ENCODE peak calls at places on chromosomes 7 and 10, in six cellular contexts. One of them, this sample, is unnamed.
A peak's percentile ranks its signal among the peaks of the same experiment; 100 is the strongest.

GRCh38 chr10:68088744-68089143 is 13.7 kb upstream of the HERC4 start:
- DNase-seq in stimulated activated CD4-positive, alpha-beta T cell treated with anti-CD3 and anti-CD28 coated beads, Interleukin-4, amount 100 ng/mL, for 48 hours: no peak
- DNase-seq in psoas muscle: no peak
- DNase-seq in iPS DF 6.9: no peak
- DNase-seq in GM10248: peak; percentile 17
- DNase-seq in non-pigmented ciliary epithelial cell: no peak
- DNase-seq in this sample: no peak

GRCh38 chr10:69425513-69426298 is 9.0 kb upstream of the TACR2 start:
- DNase-seq in iPS DF 6.9: no peak
- DNase-seq in non-pigmented ciliary epithelial cell: no peak
- DNase-seq in stimulated activated CD4-positive, alpha-beta T cell treated with anti-CD3 and anti-CD28 coated beads, Interleukin-4, amount 100 ng/mL, for 48 hours: no peak
- DNase-seq in GM10248: no peak
- DNase-seq in psoas muscle: no peak
- DNase-seq in this sample: no peak

GRCh38 chr10:73251683-73252444 is 580 bp downstream of the MRPS16 start:
- DNase-seq in iPS DF 6.9: no peak
- DNase-seq in non-pigmented ciliary epithelial cell: no peak
- DNase-seq in psoas muscle: no peak
- DNase-seq in GM10248: no peak
- DNase-seq in stimulated activated CD4-positive, alpha-beta T cell treated with anti-CD3 and anti-CD28 coated beads, Interleukin-4, amount 100 ng/mL, for 48 hours: no peak
- DNase-seq in this sample: no peak

GRCh38 chr10:33155720-33156638 is 178.5 kb downstream of the NRP1 start:
- DNase-seq in psoas muscle: no peak
- DNase-seq in iPS DF 6.9: no peak
- DNase-seq in non-pigmented ciliary epithelial cell: no peak
- DNase-seq in stimulated activated CD4-positive, alpha-beta T cell treated with anti-CD3 and anti-CD28 coated beads, Interleukin-4, amount 100 ng/mL, for 48 hours: no peak
- DNase-seq in GM10248: peak; percentile 36
- DNase-seq in this sample: no peak

GRCh38 chr10:126235091-126235978 is 152.9 kb downstream of the ADAM12 start:
- DNase-seq in iPS DF 6.9: no peak
- DNase-seq in stimulated activated CD4-positive, alpha-beta T cell treated with anti-CD3 and anti-CD28 coated beads, Interleukin-4, amount 100 ng/mL, for 48 hours: no peak
- DNase-seq in non-pigmented ciliary epithelial cell: no peak
- DNase-seq in GM10248: no peak
- DNase-seq in psoas muscle: no peak
- DNase-seq in this sample: no peak

GRCh38 chr10:43166207-43166878 is 28.1 kb downstream of the CSGALNACT2 start:
- DNase-seq in GM10248: no peak
- DNase-seq in non-pigmented ciliary epithelial cell: no peak
- DNase-seq in psoas muscle: no peak
- DNase-seq in iPS DF 6.9: no peak
- DNase-seq in stimulated activated CD4-positive, alpha-beta T cell treated with anti-CD3 and anti-CD28 coated beads, Interleukin-4, amount 100 ng/mL, for 48 hours: no peak
- DNase-seq in this sample: no peak

GRCh38 chr10:48778193-48778857 is 93.7 kb downstream of the WDFY4 start:
- DNase-seq in psoas muscle: no peak
- DNase-seq in iPS DF 6.9: no peak
- DNase-seq in stimulated activated CD4-positive, alpha-beta T cell treated with anti-CD3 and anti-CD28 coated beads, Interleukin-4, amount 100 ng/mL, for 48 hours: no peak
- DNase-seq in GM10248: no peak
- DNase-seq in non-pigmented ciliary epithelial cell: no peak
- DNase-seq in this sample: no peak

GRCh38 chr10:117420768-117421167 is 45.5 kb upstream of the PDZD8 start:
- DNase-seq in stimulated activated CD4-positive, alpha-beta T cell treated with anti-CD3 and anti-CD28 coated beads, Interleukin-4, amount 100 ng/mL, for 48 hours: no peak
- DNase-seq in psoas muscle: no peak
- DNase-seq in non-pigmented ciliary epithelial cell: no peak
- DNase-seq in iPS DF 6.9: no peak
- DNase-seq in GM10248: no peak
- DNase-seq in this sample: no peak

GRCh38 chr10:24519950-24520349 is 203.7 kb downstream of the ARHGAP21 start:
- DNase-seq in iPS DF 6.9: no peak
- DNase-seq in stimulated activated CD4-positive, alpha-beta T cell treated with anti-CD3 and anti-CD28 coated beads, Interleukin-4, amount 100 ng/mL, for 48 hours: no peak
- DNase-seq in non-pigmented ciliary epithelial cell: no peak
- DNase-seq in psoas muscle: no peak
- DNase-seq in GM10248: peak; percentile 47
- DNase-seq in this sample: no peak

GRCh38 chr7:55469271-55469681 is 103.0 kb downstream of the VOPP1 start:
- DNase-seq in stimulated activated CD4-positive, alpha-beta T cell treated with anti-CD3 and anti-CD28 coated beads, Interleukin-4, amount 100 ng/mL, for 48 hours: no peak
- DNase-seq in iPS DF 6.9: no peak
- DNase-seq in GM10248: no peak
- DNase-seq in psoas muscle: no peak
- DNase-seq in non-pigmented ciliary epithelial cell: no peak
- DNase-seq in this sample: no peak

GRCh38 chr7:128153436-128153835 is 87.6 kb upstream of the LEP start:
- DNase-seq in iPS DF 6.9: no peak
- DNase-seq in stimulated activated CD4-positive, alpha-beta T cell treated with anti-CD3 and anti-CD28 coated beads, Interleukin-4, amount 100 ng/mL, for 48 hours: no peak
- DNase-seq in psoas muscle: no peak
- DNase-seq in GM10248: no peak
- DNase-seq in non-pigmented ciliary epithelial cell: no peak
- DNase-seq in this sample: no peak

GRCh38 chr7:14639329-14639728 is 263.2 kb downstream of the DGKB start:
- DNase-seq in non-pigmented ciliary epithelial cell: no peak
- DNase-seq in stimulated activated CD4-positive, alpha-beta T cell treated with anti-CD3 and anti-CD28 coated beads, Interleukin-4, amount 100 ng/mL, for 48 hours: no peak
- DNase-seq in iPS DF 6.9: no peak
- DNase-seq in GM10248: no peak
- DNase-seq in psoas muscle: no peak
- DNase-seq in this sample: no peak

GRCh38 chr10:33134011-33134751 is 176.2 kb upstream of the ITGB1 start:
- DNase-seq in psoas muscle: no peak
- DNase-seq in iPS DF 6.9: no peak
- DNase-seq in non-pigmented ciliary epithelial cell: no peak
- DNase-seq in GM10248: no peak
- DNase-seq in stimulated activated CD4-positive, alpha-beta T cell treated with anti-CD3 and anti-CD28 coated beads, Interleukin-4, amount 100 ng/mL, for 48 hours: peak; percentile 67
- DNase-seq in this sample: no peak

GRCh38 chr7:87216701-87217508 is 2.6 kb downstream of the TMEM243 start:
- DNase-seq in non-pigmented ciliary epithelial cell: no peak
- DNase-seq in GM10248: peak; percentile 58
- DNase-seq in psoas muscle: no peak
- DNase-seq in stimulated activated CD4-positive, alpha-beta T cell treated with anti-CD3 and anti-CD28 coated beads, Interleukin-4, amount 100 ng/mL, for 48 hours: peak; percentile 37
- DNase-seq in iPS DF 6.9: no peak
- DNase-seq in this sample: no peak

GRCh38 chr10:69312537-69312936 is 34.2 kb downstream of the HK1 start:
- DNase-seq in stimulated activated CD4-positive, alpha-beta T cell treated with anti-CD3 and anti-CD28 coated beads, Interleukin-4, amount 100 ng/mL, for 48 hours: no peak
- DNase-seq in psoas muscle: no peak
- DNase-seq in iPS DF 6.9: no peak
- DNase-seq in non-pigmented ciliary epithelial cell: no peak
- DNase-seq in GM10248: no peak
- DNase-seq in this sample: no peak